ENCODE peak calls at places on chromosomes 5 and 9, in five cellular contexts. Z is endothelial cell of umbilical vein, E is SK-N-SH, B is K562, T is HCT116. U is an unnamed sample. For H3K4me1, the result is how much of the 10 kb centered on the place peaks cover.

GRCh38 chr5:140235776-140236558 is 61.0 kb downstream of the CYSTM1 start:
- DNase-seq in Z (no peak), E (no peak), B (no peak), T (no peak), U (no peak)

GRCh38 chr5:56319281-56320242 is 86.4 kb upstream of the ANKRD55 start:
- DNase-seq in Z (no peak), E (no peak), B (no peak), T (no peak), U (no peak)

GRCh38 chr9:130239741-130240241 is 25.8 kb upstream of the HMCN2 start:
- DNase-seq in Z (no peak), E (no peak), B (no peak), T (no peak), U (no peak)

GRCh38 chr9:121288874-121289553 is 21.1 kb downstream of the GSN start:
- DNase-seq in Z (peak), E (no peak), B (no peak), T (no peak), U (peak)

GRCh38 chr5:14545308-14545707 is 36.3 kb upstream of the OTULINL start:
- DNase-seq in Z (no peak), E (no peak), B (no peak), T (no peak), U (no peak)

GRCh38 chr5:66169534-66169933 is 25.4 kb downstream of the SREK1 start:
- DNase-seq in Z (no peak), E (no peak), B (no peak), T (no peak), U (no peak)

GRCh38 chr5:1464511-1464910 is 19.3 kb upstream of the SLC6A3 start:
- DNase-seq in Z (no peak), E (no peak), B (no peak), T (no peak), U (no peak)

GRCh38 chr9:121639619-121640018 is 11.8 kb upstream of the DAB2IP start:
- DNase-seq in Z (no peak), E (no peak), B (no peak), T (no peak), U (no peak)

GRCh38 chr5:119123280-119123679 is 52.4 kb downstream of the DMXL1 start:
- DNase-seq in Z (no peak), E (no peak), B (no peak), T (no peak), U (no peak)

GRCh38 chr9:33782395-33783152 is 12.8 kb upstream of the PRSS3 start:
- DNase-seq in Z (peak), E (no peak), B (no peak), T (no peak), U (no peak)

GRCh38 chr9:94139672-94140417 is 55.6 kb downstream of the PTPDC1 start:
- DNase-seq in Z (peak), E (no peak), B (peak), T (peak), U (peak)

GRCh38 chr9:71647094-71647591 is 121.2 kb downstream of the CEMIP2 start:
- DNase-seq in Z (peak), E (no peak), B (peak), T (peak), U (peak)

GRCh38 chr9:78666818-78667429 is 370.0 kb downstream of the PSAT1 start:
- DNase-seq in Z (no peak), E (no peak), B (no peak), T (no peak), U (no peak)

GRCh38 chr5:17340816-17341215 is 123.4 kb downstream of the BASP1 start:
- DNase-seq in Z (peak), E (no peak), B (no peak), T (no peak), U (no peak)

GRCh38 chr9:116662633-116663032 is 24.5 kb upstream of the TRIM32 start:
- DNase-seq in Z (no peak), E (no peak), B (no peak), T (no peak), U (no peak)

GRCh38 chr9:131096490-131097258 is at the start of gene AIF1L:
- DNase-seq in Z (peak), E (peak), B (peak), T (peak), U (peak)

GRCh38 chr9:120257483-120257882 is 322.5 kb downstream of the CDK5RAP2 start:
- DNase-seq in Z (no peak), E (no peak), B (no peak), T (no peak), U (no peak)

GRCh38 chr5:160772854-160773253 is 79.2 kb downstream of the ATP10B start:
- DNase-seq in Z (no peak), E (no peak), B (no peak), T (no peak), U (no peak)

GRCh38 chr5:53890490-53890889 is 330.1 kb downstream of the NDUFS4 start:
- DNase-seq in Z (no peak), E (no peak), B (no peak), T (no peak), U (no peak)

GRCh38 chr9:106829666-106830408 is 33.1 kb upstream of the ZNF462 start:
- DNase-seq in Z (peak), E (no peak), B (no peak), T (no peak), U (no peak)

GRCh38 chr5:67577424-67577823 is 380.8 kb upstream of the CD180 start:
- DNase-seq in Z (no peak), E (no peak), B (no peak), T (no peak), U (no peak)

GRCh38 chr9:71814805-71815204 is 46.5 kb upstream of the CEMIP2 start:
- DNase-seq in Z (no peak), E (no peak), B (no peak), T (no peak), U (no peak)

DNA sequence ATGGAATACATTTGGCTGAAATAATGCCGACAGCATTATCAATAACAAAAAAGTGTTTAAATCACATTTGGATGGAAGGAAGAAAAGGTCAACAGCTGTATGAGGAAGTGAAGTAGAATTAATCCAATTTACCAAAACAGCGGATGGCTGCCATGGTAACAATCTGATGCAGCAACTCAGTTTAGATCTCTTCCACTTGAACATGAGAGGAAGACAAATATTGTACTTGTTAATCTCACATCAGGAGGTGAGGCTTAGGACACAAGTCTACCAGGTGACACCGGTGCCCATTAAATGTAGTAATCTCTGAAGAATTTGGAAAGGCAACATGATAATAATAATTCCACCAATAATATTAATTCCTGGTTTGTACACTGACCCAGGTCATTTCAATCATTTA is 2.4 kb downstream of the RASEF start:
- DNase-seq in Z (no peak), E (peak), B (no peak), T (no peak), U (peak)
- H3K4me1 ChIP-seq in Z (under half), E (under half), B (under half), T (under half), U (under half)

DNA sequence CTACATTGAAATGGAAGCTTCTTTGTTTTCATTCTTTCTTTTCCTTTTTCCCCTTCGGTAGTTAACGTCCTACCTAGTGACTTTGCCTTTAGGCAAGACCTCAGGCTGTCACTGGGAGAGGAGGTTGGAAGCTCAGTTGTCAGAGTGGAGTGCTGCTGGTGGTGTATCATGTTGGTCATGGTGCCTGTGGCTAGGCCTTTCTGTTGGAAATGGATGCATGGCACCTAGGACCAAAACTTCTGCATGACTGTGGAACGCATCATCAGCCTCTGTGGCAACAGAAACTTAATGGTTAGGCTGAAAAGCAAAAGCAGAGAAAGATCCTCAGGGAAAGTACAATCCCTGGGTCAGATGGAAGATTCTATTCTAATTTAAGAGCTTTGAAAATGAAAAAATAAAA is 57.9 kb downstream of the OSTF1 start:
- DNase-seq in Z (no peak), E (no peak), B (no peak), T (no peak), U (no peak)
- H3K27ac ChIP-seq in Z (no peak), E (no peak), B (no peak), T (no peak), U (no peak)

DNA sequence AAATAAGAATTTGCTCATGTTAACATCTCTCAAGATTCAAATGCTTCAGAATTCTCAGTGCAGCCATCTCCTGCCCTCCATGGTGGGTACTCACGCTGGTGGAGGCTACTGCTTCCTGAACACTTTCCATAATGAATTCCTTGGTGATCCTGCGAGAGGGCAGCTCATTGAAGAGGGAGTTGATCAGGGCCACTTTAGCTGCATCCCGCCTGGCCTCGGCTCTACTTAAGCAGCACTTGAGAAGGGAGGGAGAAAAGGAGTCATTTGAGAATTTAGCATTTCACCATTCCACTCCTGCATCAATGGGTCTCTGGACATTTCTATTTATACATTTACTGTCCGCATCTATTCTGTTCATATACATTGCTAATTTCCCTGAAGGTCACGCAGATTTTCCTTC is 35.1 kb downstream of the LIX1 start:
- DNase-seq in Z (no peak), E (no peak), B (no peak), T (no peak), U (no peak)
- TF ChIP-seq POLR2AphosphoS5 in Z (no peak), E (no peak), B (no peak), T (no peak), U (no peak)

GRCh38 chr5:177437623-177438022 is 9.0 kb upstream of the PRR7 start:
- DNase-seq in Z (no peak), E (no peak), B (no peak), T (no peak), U (no peak)
- H3K4me1 ChIP-seq in Z (under half), E (under half), B (under half), T (under half), U (under half)

U was measured in stomach.